ENCODE peak calls at places on chromosomes 5 and 9, in six cellular contexts. One of them, this sample, is unnamed.

GRCh38 chr5:106097308-106097707 is 1573.4 kb downstream of the EFNA5 start:
- DNase-seq in activated T-cell treated with anti-CD3 and anti-CD28 coated beads, Interleukin-2, amount 50 U/mL, for 1 hour: no peak
- DNase-seq in central memory CD4-positive, alpha-beta T cell: no peak
- DNase-seq in GM12865: no peak
- DNase-seq in stromal cell of bone marrow: peak
- DNase-seq in activated CD4-positive, alpha-beta T cell treated with anti-CD3 and anti-CD28 coated beads, Interleukin-2, amount 10 ng/mL, durations not matched to agents 7 days and 5 days: no peak
- DNase-seq in this sample: no peak

GRCh38 chr5:52283221-52283620 is 504.5 kb upstream of the ITGA1 start:
- DNase-seq in activated T-cell treated with anti-CD3 and anti-CD28 coated beads, Interleukin-2, amount 50 U/mL, for 1 hour: no peak
- DNase-seq in central memory CD4-positive, alpha-beta T cell: no peak
- DNase-seq in GM12865: no peak
- DNase-seq in stromal cell of bone marrow: peak
- DNase-seq in activated CD4-positive, alpha-beta T cell treated with anti-CD3 and anti-CD28 coated beads, Interleukin-2, amount 10 ng/mL, durations not matched to agents 7 days and 5 days: no peak
- DNase-seq in this sample: no peak

GRCh38 chr5:177020033-177020432 is 2.5 kb upstream of the ZNF346 start:
- DNase-seq in activated T-cell treated with anti-CD3 and anti-CD28 coated beads, Interleukin-2, amount 50 U/mL, for 1 hour: no peak
- DNase-seq in central memory CD4-positive, alpha-beta T cell: no peak
- DNase-seq in GM12865: no peak
- DNase-seq in stromal cell of bone marrow: no peak
- DNase-seq in activated CD4-positive, alpha-beta T cell treated with anti-CD3 and anti-CD28 coated beads, Interleukin-2, amount 10 ng/mL, durations not matched to agents 7 days and 5 days: no peak
- DNase-seq in this sample: no peak

GRCh38 chr5:169404223-169404622 is 103.3 kb upstream of the SLIT3 start:
- DNase-seq in activated T-cell treated with anti-CD3 and anti-CD28 coated beads, Interleukin-2, amount 50 U/mL, for 1 hour: no peak
- DNase-seq in central memory CD4-positive, alpha-beta T cell: no peak
- DNase-seq in GM12865: no peak
- DNase-seq in stromal cell of bone marrow: peak
- DNase-seq in activated CD4-positive, alpha-beta T cell treated with anti-CD3 and anti-CD28 coated beads, Interleukin-2, amount 10 ng/mL, durations not matched to agents 7 days and 5 days: no peak
- DNase-seq in this sample: no peak

GRCh38 chr9:133148351-133149129 is 15.2 kb downstream of the GBGT1 start:
- DNase-seq in activated T-cell treated with anti-CD3 and anti-CD28 coated beads, Interleukin-2, amount 50 U/mL, for 1 hour: peak
- DNase-seq in central memory CD4-positive, alpha-beta T cell: peak
- DNase-seq in GM12865: peak
- DNase-seq in stromal cell of bone marrow: no peak
- DNase-seq in activated CD4-positive, alpha-beta T cell treated with anti-CD3 and anti-CD28 coated beads, Interleukin-2, amount 10 ng/mL, durations not matched to agents 7 days and 5 days: peak
- DNase-seq in this sample: no peak

GRCh38 chr5:178165585-178165984 is 11.9 kb upstream of the NHP2 start:
- DNase-seq in activated T-cell treated with anti-CD3 and anti-CD28 coated beads, Interleukin-2, amount 50 U/mL, for 1 hour: no peak
- DNase-seq in central memory CD4-positive, alpha-beta T cell: no peak
- DNase-seq in GM12865: no peak
- DNase-seq in stromal cell of bone marrow: no peak
- DNase-seq in activated CD4-positive, alpha-beta T cell treated with anti-CD3 and anti-CD28 coated beads, Interleukin-2, amount 10 ng/mL, durations not matched to agents 7 days and 5 days: no peak
- DNase-seq in this sample: no peak

GRCh38 chr5:142568996-142569335 is 116.9 kb downstream of the FGF1 start:
- DNase-seq in activated T-cell treated with anti-CD3 and anti-CD28 coated beads, Interleukin-2, amount 50 U/mL, for 1 hour: no peak
- DNase-seq in central memory CD4-positive, alpha-beta T cell: no peak
- DNase-seq in GM12865: no peak
- DNase-seq in stromal cell of bone marrow: no peak
- DNase-seq in activated CD4-positive, alpha-beta T cell treated with anti-CD3 and anti-CD28 coated beads, Interleukin-2, amount 10 ng/mL, durations not matched to agents 7 days and 5 days: no peak
- DNase-seq in this sample: no peak

GRCh38 chr5:127305486-127305885 is 14.9 kb downstream of the MEGF10 start:
- DNase-seq in activated T-cell treated with anti-CD3 and anti-CD28 coated beads, Interleukin-2, amount 50 U/mL, for 1 hour: no peak
- DNase-seq in central memory CD4-positive, alpha-beta T cell: no peak
- DNase-seq in GM12865: no peak
- DNase-seq in stromal cell of bone marrow: no peak
- DNase-seq in activated CD4-positive, alpha-beta T cell treated with anti-CD3 and anti-CD28 coated beads, Interleukin-2, amount 10 ng/mL, durations not matched to agents 7 days and 5 days: no peak
- DNase-seq in this sample: no peak

GRCh38 chr9:115593587-115594091 is 475.7 kb upstream of the TNC start:
- DNase-seq in activated T-cell treated with anti-CD3 and anti-CD28 coated beads, Interleukin-2, amount 50 U/mL, for 1 hour: no peak
- DNase-seq in central memory CD4-positive, alpha-beta T cell: no peak
- DNase-seq in GM12865: peak
- DNase-seq in stromal cell of bone marrow: no peak
- DNase-seq in activated CD4-positive, alpha-beta T cell treated with anti-CD3 and anti-CD28 coated beads, Interleukin-2, amount 10 ng/mL, durations not matched to agents 7 days and 5 days: peak
- DNase-seq in this sample: peak

GRCh38 chr9:121210536-121210935 is 8.9 kb upstream of the RAB14 start:
- DNase-seq in activated T-cell treated with anti-CD3 and anti-CD28 coated beads, Interleukin-2, amount 50 U/mL, for 1 hour: no peak
- DNase-seq in central memory CD4-positive, alpha-beta T cell: no peak
- DNase-seq in GM12865: peak
- DNase-seq in stromal cell of bone marrow: no peak
- DNase-seq in activated CD4-positive, alpha-beta T cell treated with anti-CD3 and anti-CD28 coated beads, Interleukin-2, amount 10 ng/mL, durations not matched to agents 7 days and 5 days: no peak
- DNase-seq in this sample: no peak

GRCh38 chr9:121810489-121810888 is 159.1 kb downstream of the DAB2IP start:
- DNase-seq in activated T-cell treated with anti-CD3 and anti-CD28 coated beads, Interleukin-2, amount 50 U/mL, for 1 hour: no peak
- DNase-seq in central memory CD4-positive, alpha-beta T cell: no peak
- DNase-seq in GM12865: no peak
- DNase-seq in stromal cell of bone marrow: no peak
- DNase-seq in activated CD4-positive, alpha-beta T cell treated with anti-CD3 and anti-CD28 coated beads, Interleukin-2, amount 10 ng/mL, durations not matched to agents 7 days and 5 days: no peak
- DNase-seq in this sample: no peak

GRCh38 chr5:57833489-57833888 is 350.9 kb upstream of the ACTBL2 start:
- DNase-seq in activated T-cell treated with anti-CD3 and anti-CD28 coated beads, Interleukin-2, amount 50 U/mL, for 1 hour: no peak
- DNase-seq in central memory CD4-positive, alpha-beta T cell: no peak
- DNase-seq in GM12865: no peak
- DNase-seq in stromal cell of bone marrow: no peak
- DNase-seq in activated CD4-positive, alpha-beta T cell treated with anti-CD3 and anti-CD28 coated beads, Interleukin-2, amount 10 ng/mL, durations not matched to agents 7 days and 5 days: no peak
- DNase-seq in this sample: no peak

GRCh38 chr5:176379881-176380280 is 8.5 kb downstream of the NOP16 start:
- DNase-seq in activated T-cell treated with anti-CD3 and anti-CD28 coated beads, Interleukin-2, amount 50 U/mL, for 1 hour: no peak
- DNase-seq in central memory CD4-positive, alpha-beta T cell: no peak
- DNase-seq in GM12865: peak
- DNase-seq in stromal cell of bone marrow: no peak
- DNase-seq in activated CD4-positive, alpha-beta T cell treated with anti-CD3 and anti-CD28 coated beads, Interleukin-2, amount 10 ng/mL, durations not matched to agents 7 days and 5 days: no peak
- DNase-seq in this sample: no peak